ENCODE peak calls at places on chromosomes 2 and 18, in ten cellular contexts. Q is sigmoid colon, D is ovary, N is suprapubic skin, L is SK-N-SH, C is A549, H is stomach, M is K562, Z is HepG2, R is transverse colon. U is an unnamed sample.

GRCh38 chr2:31037058-31037457 is 101.2 kb downstream of the GALNT14 start:
- DNase-seq in H (no peak), Z (no peak), M (no peak), D (no peak), C (no peak), L (no peak), N (no peak), Q (no peak), R (no peak), U (no peak)

GRCh38 chr2:86230961-86231360 is 31.7 kb downstream of the MRPL35 start:
- DNase-seq in D (no peak), H (no peak), Q (no peak), C (no peak), M (no peak), L (no peak), R (no peak), Z (no peak), N (no peak), U (no peak)

GRCh38 chr2:57497489-57498096 is 549.0 kb upstream of the VRK2 start:
- DNase-seq in R (peak; percentile 22), Z (peak; percentile 50), M (peak; percentile 49), N (no peak), H (peak; percentile 53), D (no peak), L (peak; percentile 35), C (peak; percentile 16), Q (no peak), U (peak; percentile 57)

GRCh38 chr2:195535911-195536522 is 121.0 kb upstream of the SLC39A10 start:
- DNase-seq in Z (no peak), N (no peak), D (no peak), M (peak; percentile 67), Q (no peak), L (no peak), C (no peak), H (no peak), R (peak; percentile 63), U (peak; percentile 30)

GRCh38 chr18:63676927-63677326 is 15.2 kb upstream of the SERPINB3 start:
- DNase-seq in D (no peak), Q (no peak), L (no peak), N (no peak), Z (no peak), H (no peak), M (no peak), R (no peak), C (no peak), U (no peak)

GRCh38 chr2:146392191-146392590 is 1452.6 kb upstream of the ACVR2A start:
- DNase-seq in N (no peak), M (no peak), Q (no peak), H (no peak), L (no peak), D (no peak), C (no peak), Z (no peak), R (no peak), U (no peak)

GRCh38 chr2:60549250-60550150 is 4.0 kb downstream of the BCL11A start:
- DNase-seq in L (peak; percentile 48), Z (no peak), N (peak; percentile 79), H (no peak), Q (peak; percentile 65), C (no peak), M (no peak), D (no peak), R (peak; percentile 46), U (no peak)

GRCh38 chr2:201515573-201516246 is 64.2 kb downstream of the STRADB start:
- DNase-seq in Q (no peak), L (no peak), M (no peak), H (no peak), N (no peak), Z (no peak), D (no peak), C (no peak), R (no peak), U (no peak)

GRCh38 chr2:37802899-37803379 is 122.1 kb upstream of the RMDN2 start:
- DNase-seq in L (no peak), N (no peak), R (no peak), H (no peak), Q (no peak), M (no peak), D (no peak), C (peak; percentile 71), Z (no peak), U (no peak)

GRCh38 chr18:23231340-23232021 is 96.2 kb downstream of the CABLES1 start:
- DNase-seq in N (peak; percentile 92), Q (peak; percentile 81), L (peak; percentile 61), M (peak; percentile 23), R (peak; percentile 62), H (peak; percentile 43), D (peak; percentile 44), Z (no peak), C (no peak), U (peak; percentile 47)

GRCh38 chr2:8679827-8680731 is 1.8 kb upstream of the ID2 start:
- DNase-seq in R (peak; percentile 70), N (no peak), Q (peak; percentile 77), C (peak; percentile 91), D (peak; percentile 36), H (peak; percentile 76), M (peak; percentile 29), L (peak; percentile 52), Z (peak; percentile 98), U (no peak)

GRCh38 chr2:1081411-1082225 is 131.0 kb downstream of the SNTG2 start:
- DNase-seq in H (peak; percentile 43), N (no peak), C (no peak), D (no peak), Q (no peak), M (no peak), Z (no peak), L (peak; percentile 56), R (peak; percentile 41), U (peak; percentile 47)

GRCh38 chr2:132669854-132670103 is 226 bp downstream of the LYPD1 start:
- DNase-seq in H (no peak), Z (no peak), R (no peak), L (peak; percentile 70), Q (no peak), D (no peak), C (peak; percentile 9), N (no peak), M (no peak), U (no peak)

GRCh38 chr18:9827856-9828793 is 57.6 kb upstream of the TXNDC2 start:
- DNase-seq in Z (no peak), R (peak; percentile 61), L (no peak), H (peak; percentile 56), C (peak; percentile 86), D (peak; percentile 66), N (no peak), Q (peak; percentile 81), M (peak; percentile 94), U (no peak)

GRCh38 chr2:206869824-206870495 is 69.4 kb upstream of the CPO start:
- DNase-seq in D (no peak), N (no peak), Z (no peak), R (no peak), C (no peak), Q (no peak), M (no peak), H (no peak), L (no peak), U (no peak)

GRCh38 chr18:48191494-48191893 is 217.7 kb downstream of the ZBTB7C start:
- DNase-seq in Z (no peak), Q (no peak), N (no peak), H (no peak), R (no peak), C (no peak), M (no peak), D (no peak), L (no peak), U (no peak)
- TF ChIP-seq EP300 in Z (no peak), Q (no peak), N (no peak), H (no peak), R (no peak), C (no peak), M (no peak), D (no peak), L (no peak), U (no peak)

GRCh38 chr2:6968319-6969100 is 51.3 kb downstream of the RNF144A start:
- DNase-seq in Z (peak; percentile 21), M (no peak), D (no peak), N (no peak), Q (no peak), H (no peak), L (peak; percentile 50), R (no peak), C (no peak), U (no peak)
- TF ChIP-seq EP300 in Z (no peak), M (no peak), D (no peak), N (no peak), Q (no peak), H (no peak), L (no peak), R (no peak), C (no peak), U (no peak)

GRCh38 chr2:165147201-165148045 is 56.4 kb downstream of the SCN3A start:
- DNase-seq in M (no peak), Q (no peak), Z (no peak), N (no peak), C (no peak), R (no peak), L (no peak), H (no peak), D (no peak), U (no peak)

GRCh38 chr2:165144315-165144714 is 59.5 kb downstream of the SCN3A start:
- DNase-seq in N (no peak), C (no peak), D (no peak), M (no peak), R (no peak), L (no peak), Q (no peak), H (no peak), Z (no peak), U (no peak)

GRCh38 chr2:165155152-165155551 is 48.7 kb downstream of the SCN3A start:
- DNase-seq in C (no peak), Z (no peak), N (no peak), R (no peak), L (no peak), D (no peak), M (no peak), H (no peak), Q (no peak), U (no peak)

GRCh38 chr2:165149439-165149838 is 54.4 kb downstream of the SCN3A start:
- DNase-seq in L (no peak), N (no peak), Q (no peak), C (no peak), D (no peak), M (no peak), Z (no peak), R (no peak), H (no peak), U (no peak)
- TF ChIP-seq EP300 in L (no peak), N (no peak), Q (no peak), C (no peak), D (no peak), M (no peak), Z (no peak), R (no peak), H (no peak), U (no peak)

DNA sequence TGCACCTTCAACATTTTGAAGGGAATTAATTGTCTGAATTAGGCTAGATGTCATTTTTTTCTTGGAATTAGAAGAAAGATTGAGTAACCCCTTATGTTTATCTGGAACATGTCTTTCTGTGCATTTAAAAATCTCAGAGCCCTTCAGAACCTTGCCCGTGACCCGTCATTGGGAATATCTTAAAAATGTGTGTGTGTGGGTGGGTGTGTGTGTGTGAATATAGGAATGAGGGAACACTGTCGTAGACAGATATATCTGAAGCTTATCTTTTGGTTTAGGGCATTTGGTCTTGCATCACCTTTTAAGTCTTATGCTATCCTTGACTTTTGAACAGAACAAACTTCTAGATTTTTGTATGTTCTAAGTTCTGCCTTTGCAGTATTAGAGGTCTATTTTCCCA is 13.5 kb upstream of the IL1RL1 start:
- DNase-seq in D (no peak), H (no peak), L (no peak), C (no peak), M (no peak), N (no peak), R (no peak), Z (no peak), Q (no peak), U (no peak)
- TF ChIP-seq EP300 in D (no peak), H (no peak), L (no peak), C (no peak), M (no peak), N (no peak), R (no peak), Z (no peak), Q (no peak), U (no peak)

U was measured in tibial nerve.